ENCODE peak calls at places on chromosomes 12 and 14, in ten cellular contexts. E, N, A, P, C, H, J, G, Q and I are unnamed samples.

GRCh38 chr12:91432079-91432478 is 249.5 kb upstream of the DCN start:
- DNase-seq in H (no peak), E (peak; percentile 51), N (no peak), C (no peak), J (no peak), A (no peak), Q (no peak), P (no peak), G (no peak), I (no peak)

GRCh38 chr12:128976120-128976519 is 122.8 kb downstream of the GLT1D1 start:
- DNase-seq in A (peak; percentile 42), G (no peak), J (no peak), P (peak; percentile 95), H (peak; percentile 42), E (no peak), N (no peak), Q (no peak), C (no peak), I (no peak)

GRCh38 chr14:38297681-38298080 is 41.8 kb upstream of the CLEC14A start:
- DNase-seq in P (no peak), Q (no peak), G (no peak), A (no peak), H (no peak), C (no peak), J (no peak), N (no peak), E (peak; percentile 89), I (peak; percentile 46)

GRCh38 chr12:118103231-118103600 is 595 bp downstream of the VSIG10 start:
- DNase-seq in P (no peak), H (peak; percentile 35), N (peak; percentile 69), A (peak; percentile 51), E (no peak), C (no peak), Q (no peak), J (peak; percentile 26), G (no peak), I (no peak)

GRCh38 chr12:131699434-131699833 is 11.5 kb upstream of the SFSWAP start:
- DNase-seq in Q (no peak), P (no peak), E (peak; percentile 16), N (no peak), H (no peak), A (no peak), C (no peak), G (no peak), J (no peak), I (no peak)

GRCh38 chr14:72715910-72716268 is 178.0 kb downstream of the DPF3 start:
- DNase-seq in E (peak; percentile 11), Q (peak; percentile 78), P (no peak), A (no peak), C (no peak), G (no peak), N (no peak), J (no peak), H (no peak), I (no peak)

GRCh38 chr12:56941299-56942017 is 7.2 kb upstream of the SDR9C7 start:
- DNase-seq in J (peak; percentile 53), A (no peak), C (peak; percentile 21), N (no peak), Q (no peak), P (peak; percentile 47), H (no peak), E (peak; percentile 56), G (no peak), I (no peak)

GRCh38 chr12:538731-539539 is 79.2 kb downstream of the B4GALNT3 start:
- DNase-seq in H (peak; percentile 68), G (peak; percentile 82), J (no peak), Q (peak; percentile 69), E (peak; percentile 59), P (no peak), C (no peak), N (no peak), A (no peak), I (no peak)

GRCh38 chr14:85528080-85528881 is 1.7 kb upstream of the FLRT2 start:
- DNase-seq in C (no peak), G (peak; percentile 35), E (peak; percentile 95), P (peak; percentile 74), Q (no peak), J (peak; percentile 56), H (no peak), N (no peak), A (peak; percentile 37), I (no peak)

DNA sequence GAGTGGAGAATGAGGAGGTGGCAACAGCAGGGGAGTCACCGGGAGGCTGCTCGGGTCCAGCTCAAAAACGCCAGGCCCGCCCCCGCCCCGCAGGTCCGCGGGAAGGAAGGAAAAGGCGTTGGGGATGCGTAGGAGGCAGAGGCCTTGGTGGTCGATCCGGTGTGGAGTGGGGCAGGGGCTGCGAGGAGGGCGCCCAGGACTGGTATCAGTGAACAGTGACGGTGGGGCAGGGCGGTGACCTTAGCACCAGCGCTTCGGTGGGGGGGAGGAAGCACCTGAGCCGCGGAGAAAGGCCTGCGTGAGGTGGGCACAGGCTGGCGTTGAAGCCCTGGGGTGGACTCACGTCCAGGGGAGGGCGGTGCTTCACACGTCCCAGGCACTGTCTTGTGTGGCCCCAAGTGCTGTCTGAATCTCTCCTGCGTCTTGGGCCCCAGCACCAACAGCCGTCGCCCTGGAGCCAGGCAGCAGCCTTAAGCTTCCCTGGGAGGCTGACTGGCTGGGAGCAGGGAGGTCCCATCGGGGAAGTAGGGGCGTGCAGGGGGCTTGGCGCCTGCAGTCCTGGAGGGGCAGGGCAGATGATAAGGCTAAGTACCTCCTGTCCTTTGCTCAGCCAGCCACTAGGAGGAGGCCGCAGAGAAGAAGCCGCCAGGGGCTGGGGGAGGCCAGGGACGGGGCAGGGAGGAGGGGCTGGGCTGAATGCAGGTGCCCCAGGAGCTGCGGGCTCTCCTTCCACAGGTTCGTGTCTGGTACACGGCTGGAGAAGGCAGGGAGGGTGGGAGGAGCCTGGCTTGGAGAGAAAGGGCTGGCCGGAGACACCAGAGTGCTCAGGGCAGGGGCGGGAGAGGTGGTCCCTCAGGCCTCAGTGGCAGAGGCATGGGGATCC is 26.5 kb downstream of the ZBTB42 start:
- DNase-seq in A (peak; percentile 80), E (peak; percentile 35), Q (no peak), N (no peak), J (peak; percentile 93), H (no peak), C (no peak), G (peak; percentile 43), P (peak; percentile 97), I (no peak)
- TF ChIP-seq CTCF in A (peak; percentile 80), E (peak; percentile 47), Q (peak; percentile 56), N (peak; percentile 55), J (peak; percentile 39), H (peak; percentile 46), C (peak; percentile 62), G (no peak), P (peak; percentile 81), I (no peak)

GRCh38 chr14:92135269-92135668 is 13.5 kb downstream of the CPSF2 start:
- DNase-seq in P (no peak), E (peak; percentile 69), G (no peak), J (peak; percentile 11), Q (no peak), N (no peak), C (no peak), A (no peak), H (no peak), I (no peak)
- TF ChIP-seq CTCF in P (peak; percentile 73), E (peak; percentile 62), G (peak; percentile 13), J (peak; percentile 75), Q (peak; percentile 59), N (peak; percentile 27), C (peak; percentile 25), A (peak; percentile 64), H (no peak), I (no peak)

DNA sequence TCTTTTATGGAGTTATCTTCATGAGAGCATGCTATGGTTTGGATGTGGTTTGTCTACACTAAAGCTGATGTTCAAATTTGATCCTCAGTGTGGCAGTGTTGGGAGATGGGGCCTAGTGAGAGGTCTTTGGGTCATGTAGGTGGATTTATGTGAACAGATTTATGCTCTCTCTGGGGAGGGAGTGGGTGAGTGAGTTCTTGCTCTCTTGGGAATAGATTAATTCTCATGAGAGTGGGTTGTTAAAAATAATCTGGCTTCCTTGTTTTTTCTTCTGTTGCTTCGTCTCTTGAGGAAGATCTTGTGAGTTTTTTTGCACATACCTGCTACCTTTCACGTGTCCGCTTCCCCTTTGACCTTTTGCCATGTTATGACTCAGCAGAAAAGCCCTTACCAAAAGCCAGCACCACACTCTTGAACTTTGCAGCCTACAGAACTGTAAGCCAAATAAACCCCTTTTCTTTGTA is 20.5 kb downstream of the DERA start:
- DNase-seq in N (no peak), P (peak; percentile 51), E (no peak), G (no peak), A (no peak), Q (no peak), C (no peak), H (no peak), J (no peak), I (no peak)
- TF ChIP-seq CTCF in N (no peak), P (peak; percentile 73), E (peak; percentile 1), G (no peak), A (no peak), Q (no peak), C (peak; percentile 12), H (no peak), J (no peak), I (no peak)

GRCh38 chr14:63273717-63274673 is 44.7 kb downstream of the GPHB5 start:
- DNase-seq in A (no peak), Q (peak; percentile 28), J (no peak), H (no peak), G (no peak), C (no peak), N (no peak), P (no peak), E (peak; percentile 13), I (no peak)

GRCh38 chr14:63276016-63276415 is 42.7 kb downstream of the GPHB5 start:
- DNase-seq in E (no peak), C (no peak), H (no peak), G (no peak), P (no peak), N (no peak), J (no peak), A (no peak), Q (no peak), I (no peak)

GRCh38 chr14:63277784-63278183 is 41.0 kb downstream of the GPHB5 start:
- DNase-seq in N (no peak), G (no peak), P (no peak), Q (no peak), A (no peak), J (no peak), H (no peak), C (no peak), E (no peak), I (no peak)

GRCh38 chr14:63275611-63276010 is 43.1 kb downstream of the GPHB5 start:
- DNase-seq in J (no peak), C (no peak), A (no peak), Q (no peak), G (no peak), P (no peak), E (no peak), H (no peak), N (no peak), I (no peak)

DNA sequence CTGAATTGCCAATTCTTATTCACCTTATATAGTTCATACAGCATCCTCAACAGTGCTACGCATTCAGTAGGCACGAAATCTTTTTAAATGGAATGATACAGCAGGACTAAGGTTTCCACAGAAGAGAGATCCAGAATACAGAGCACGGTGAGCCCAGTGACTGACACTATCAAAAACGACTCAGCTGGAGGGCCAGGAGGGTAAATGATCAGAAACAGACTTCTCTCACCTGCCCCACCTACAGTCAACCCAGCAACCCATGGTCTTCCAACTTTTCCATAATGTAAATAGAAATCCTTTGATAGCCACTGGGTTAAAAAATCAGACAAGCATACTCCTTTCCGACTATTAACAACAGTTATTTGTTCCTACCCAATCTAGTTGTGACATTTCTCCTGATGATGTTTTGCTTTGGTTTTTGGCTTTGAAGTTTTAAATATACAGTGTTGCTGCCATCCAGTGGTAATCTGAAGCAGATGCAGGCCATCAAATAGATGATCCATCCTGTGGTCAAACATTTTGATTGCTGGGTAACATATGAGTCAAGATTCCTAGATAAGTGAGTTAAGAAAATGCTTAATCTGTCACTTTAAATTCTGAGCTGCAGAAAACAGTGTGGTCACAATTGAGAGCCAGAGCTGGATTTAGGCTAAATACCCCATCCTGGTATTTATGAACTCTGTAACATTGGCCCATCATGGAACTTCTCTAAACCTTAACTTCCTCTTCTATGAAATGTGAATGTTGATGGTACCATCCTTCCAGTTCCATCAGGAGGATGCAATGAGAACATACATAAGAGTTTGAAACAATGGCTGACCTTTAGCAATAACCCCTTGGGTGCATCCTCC is 42.0 kb downstream of the GPHB5 start:
- DNase-seq in Q (no peak), G (no peak), E (peak; percentile 78), P (peak; percentile 66), C (no peak), J (peak; percentile 36), H (no peak), A (no peak), N (no peak), I (no peak)
- TF ChIP-seq CTCF in Q (peak; percentile 91), G (peak; percentile 68), E (peak; percentile 79), P (peak; percentile 99), C (peak; percentile 64), J (peak; percentile 89), H (peak; percentile 72), A (peak; percentile 76), N (peak; percentile 69), I (no peak)